ENCODE peak calls at places on chromosomes 3 and 15, in six cellular contexts. Z, G, I, P, W and Y are unnamed samples.

GRCh38 chr3:57815034-57815433 is 58.9 kb downstream of the SLMAP start:
- DNase-seq in Z (no peak), G (no peak), I (no peak), P (no peak), W (no peak), Y (no peak)

GRCh38 chr3:111639316-111639715 is 44.2 kb upstream of the ZBED2 start:
- DNase-seq in Z (peak; percentile 6), G (no peak), I (no peak), P (no peak), W (no peak), Y (no peak)

GRCh38 chr3:108096506-108097325 is 5.9 kb upstream of the CD47 start:
- DNase-seq in Z (no peak), G (no peak), I (peak; percentile 69), P (peak; percentile 73), W (no peak), Y (no peak)

GRCh38 chr3:73568371-73568862 is 56.3 kb downstream of the PDZRN3 start:
- DNase-seq in Z (no peak), G (no peak), I (no peak), P (no peak), W (peak; percentile 92), Y (no peak)

GRCh38 chr3:127427169-127427655 is 139.4 kb upstream of the PRR20G start:
- DNase-seq in Z (no peak), G (no peak), I (no peak), P (no peak), W (no peak), Y (no peak)

GRCh38 chr3:152030320-152030719 is 156.9 kb downstream of the SUCNR1 start:
- DNase-seq in Z (no peak), G (no peak), I (no peak), P (no peak), W (no peak), Y (no peak)

GRCh38 chr3:107846282-107846852 is 244.5 kb downstream of the CD47 start:
- DNase-seq in Z (peak; percentile 90), G (peak; percentile 79), I (peak; percentile 80), P (no peak), W (no peak), Y (peak; percentile 86)

GRCh38 chr3:69008980-69009379 is 4.5 kb downstream of the EOGT start:
- DNase-seq in Z (peak; percentile 60), G (peak; percentile 50), I (no peak), P (no peak), W (no peak), Y (peak; percentile 29)

GRCh38 chr15:58457466-58457965 is 25.7 kb downstream of the LIPC start:
- DNase-seq in Z (no peak), G (peak; percentile 90), I (peak; percentile 91), P (peak; percentile 79), W (no peak), Y (no peak)

GRCh38 chr3:167631471-167631870 is 22.3 kb downstream of the WDR49 start:
- DNase-seq in Z (no peak), G (no peak), I (no peak), P (no peak), W (no peak), Y (no peak)

GRCh38 chr15:77657629-77658238 is 25.0 kb upstream of the LINGO1 start:
- DNase-seq in Z (no peak), G (no peak), I (no peak), P (no peak), W (no peak), Y (no peak)

GRCh38 chr3:188266581-188267274 is 112.8 kb downstream of the LPP start:
- DNase-seq in Z (no peak), G (peak; percentile 86), I (peak; percentile 49), P (no peak), W (no peak), Y (no peak)

GRCh38 chr3:42159147-42159546 is 68.0 kb downstream of the TRAK1 start:
- DNase-seq in Z (no peak), G (no peak), I (no peak), P (no peak), W (no peak), Y (no peak)

GRCh38 chr15:34119291-34119690 is 17.4 kb downstream of the PGBD4 start:
- DNase-seq in Z (no peak), G (peak; percentile 30), I (peak; percentile 70), P (no peak), W (no peak), Y (no peak)

GRCh38 chr3:168884353-168884903 is 779.1 kb downstream of the MECOM start:
- DNase-seq in Z (no peak), G (peak; percentile 93), I (peak; percentile 98), P (peak; percentile 57), W (no peak), Y (no peak)

GRCh38 chr3:52480768-52481715 is 14.1 kb upstream of the STAB1 start:
- DNase-seq in Z (no peak), G (no peak), I (no peak), P (no peak), W (no peak), Y (no peak)

GRCh38 chr3:1087066-1087555 is 5.7 kb upstream of the CNTN6 start:
- DNase-seq in Z (peak; percentile 34), G (peak; percentile 88), I (peak; percentile 7), P (no peak), W (peak; percentile 8), Y (peak; percentile 36)

GRCh38 chr3:36707623-36708409 is 56.5 kb downstream of the DCLK3 start:
- DNase-seq in Z (peak; percentile 40), G (peak; percentile 86), I (peak; percentile 54), P (peak; percentile 93), W (peak; percentile 16), Y (no peak)

GRCh38 chr3:131630812-131631211 is 128.0 kb upstream of the MRPL3 start:
- DNase-seq in Z (no peak), G (peak; percentile 84), I (no peak), P (no peak), W (no peak), Y (no peak)

GRCh38 chr3:171792549-171792948 is 17.7 kb downstream of the PLD1 start:
- DNase-seq in Z (no peak), G (no peak), I (no peak), P (no peak), W (no peak), Y (no peak)

GRCh38 chr15:89442671-89443307 is 53.6 kb downstream of the RHCG start:
- DNase-seq in Z (peak; percentile 94), G (peak; percentile 67), I (peak; percentile 77), P (no peak), W (peak; percentile 57), Y (peak; percentile 89)

GRCh38 chr3:173733029-173733652 is 335.6 kb downstream of the NLGN1 start:
- DNase-seq in Z (peak; percentile 66), G (peak; percentile 68), I (peak; percentile 49), P (no peak), W (peak; percentile 52), Y (no peak)

GRCh38 chr3:142660904-142661303 is 62.9 kb upstream of the TRPC1 start:
- DNase-seq in Z (no peak), G (no peak), I (no peak), P (no peak), W (no peak), Y (no peak)

GRCh38 chr3:192812736-192813383 is 85.5 kb upstream of the FGF12 start:
- DNase-seq in Z (peak; percentile 76), G (peak; percentile 75), I (peak; percentile 84), P (peak; percentile 71), W (peak; percentile 53), Y (peak; percentile 66)

GRCh38 chr15:51135276-51135675 is 40.6 kb upstream of the TNFAIP8L3 start:
- DNase-seq in Z (no peak), G (no peak), I (no peak), P (no peak), W (no peak), Y (no peak)

GRCh38 chr3:112623717-112624116 is 17.2 kb downstream of the CCDC80 start:
- DNase-seq in Z (no peak), G (peak; percentile 38), I (peak; percentile 90), P (peak; percentile 93), W (no peak), Y (no peak)

GRCh38 chr3:101036213-101036618 is 43.0 kb upstream of the ABI3BP start:
- DNase-seq in Z (peak; percentile 64), G (peak; percentile 94), I (peak; percentile 99), P (peak; percentile 99), W (no peak), Y (peak; percentile 15)

DNA sequence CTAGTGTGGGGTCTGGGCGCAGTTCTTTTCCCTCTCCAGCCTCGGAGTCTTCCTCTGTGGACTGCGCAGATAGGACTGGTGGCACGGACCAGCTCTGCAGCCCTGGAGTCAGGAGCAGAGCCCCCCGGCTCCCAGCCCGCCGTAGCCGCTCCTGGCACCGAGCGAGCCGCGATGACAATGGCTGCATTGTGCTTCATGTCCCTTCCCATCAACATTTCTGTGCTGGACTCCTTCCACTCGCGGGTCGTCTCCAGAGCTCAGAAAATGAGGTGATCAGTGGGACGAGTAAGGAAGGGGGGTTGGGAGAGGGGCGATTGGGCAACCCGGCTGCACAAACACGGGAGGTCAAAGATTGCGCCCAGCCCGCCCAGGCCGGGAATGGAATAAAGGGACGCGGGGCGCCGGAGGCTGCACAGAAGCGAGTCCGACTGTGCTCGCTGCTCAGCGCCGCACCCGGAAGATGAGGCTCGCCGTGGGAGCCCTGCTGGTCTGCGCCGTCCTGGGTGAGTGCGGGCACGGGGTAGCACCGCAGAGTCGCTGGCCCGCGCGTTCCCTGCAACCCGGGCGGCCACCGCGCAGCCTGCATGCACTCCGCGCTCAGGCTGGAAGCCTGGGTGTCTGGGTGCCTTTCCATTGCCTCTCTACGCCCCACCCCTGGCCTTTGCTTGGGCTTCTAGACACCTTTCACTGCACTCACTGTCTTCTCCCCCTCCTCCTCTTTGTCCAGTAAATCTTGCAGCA is at the start of gene TF:
- DNase-seq in Z (peak; percentile 28), G (peak; percentile 24), I (no peak), P (no peak), W (no peak), Y (no peak)
- TF ChIP-seq EZH2 in Z (no peak), G (no peak), I (no peak), P (no peak), W (no peak), Y (no peak)

GRCh38 chr3:196055683-196056270 is 26.1 kb downstream of the TFRC start:
- DNase-seq in Z (no peak), G (no peak), I (no peak), P (peak; percentile 71), W (no peak), Y (no peak)
- H3F3A ChIP-seq in Z (peaks cover 9% of the 10 kb centered on the region), G (peaks cover 2% of the 10 kb centered on the region), I (no peaks in the 10 kb centered on the region), P (peaks cover 91% of the 10 kb centered on the region), W (peaks cover 3% of the 10 kb centered on the region), Y (no peaks in the 10 kb centered on the region)

GRCh38 chr3:116050311-116050710 is 395.0 kb downstream of the LSAMP start:
- DNase-seq in Z (no peak), G (no peak), I (no peak), P (no peak), W (no peak), Y (no peak)
- TF ChIP-seq EZH2 in Z (no peak), G (no peak), I (no peak), P (no peak), W (no peak), Y (no peak)

GRCh38 chr15:65782096-65782495 is 10.0 kb downstream of the DENND4A start:
- DNase-seq in Z (no peak), G (no peak), I (no peak), P (no peak), W (no peak), Y (no peak)
- H3F3A ChIP-seq in Z (no peaks in the 10 kb centered on the region), G (peaks cover under 1% of the 10 kb centered on the region), I (no peaks in the 10 kb centered on the region), P (peaks cover under 1% of the 10 kb centered on the region), W (no peaks in the 10 kb centered on the region), Y (no peaks in the 10 kb centered on the region)

GRCh38 chr3:60856299-60857046 is 394.8 kb downstream of the FHIT start:
- DNase-seq in Z (no peak), G (no peak), I (no peak), P (no peak), W (no peak), Y (no peak)

GRCh38 chr3:60854762-60855161 is 396.5 kb downstream of the FHIT start:
- DNase-seq in Z (no peak), G (peak; percentile 15), I (no peak), P (no peak), W (no peak), Y (no peak)

GRCh38 chr3:60855250-60855649 is 396.0 kb downstream of the FHIT start:
- DNase-seq in Z (no peak), G (no peak), I (no peak), P (no peak), W (no peak), Y (no peak)
- TF ChIP-seq EZH2 in Z (no peak), G (no peak), I (no peak), P (no peak), W (no peak), Y (no peak)